ENCODE peak calls at places on chromosomes 11 and 22, in nine cellular contexts. D is EL, W is BJ, B is Ammon's horn, Q is mesendoderm, Z is HuH-7.5, M is neural progenitor cell, J is ELF-1, S is left ventricle myocardium inferior. L is an unnamed sample.

GRCh38 chr11:15525582-15525981 is 410.9 kb downstream of the INSC start:
- DNase-seq in D (no peak), W (no peak), B (no peak), Q (no peak), Z (no peak), M (no peak), J (no peak), S (no peak), L (no peak)

GRCh38 chr22:23240639-23241389 is 60.5 kb downstream of the BCR start:
- DNase-seq in D (no peak), W (no peak), B (no peak), Q (peak), Z (no peak), M (peak), J (peak), S (no peak), L (peak)

GRCh38 chr11:16942342-16942741 is 71.9 kb downstream of the PLEKHA7 start:
- DNase-seq in D (no peak), W (no peak), B (no peak), Q (peak), Z (no peak), M (no peak), J (no peak), S (no peak), L (no peak)

GRCh38 chr11:12802418-12803085 is 128.3 kb downstream of the TEAD1 start:
- DNase-seq in D (peak), W (no peak), B (peak), Q (peak), Z (peak), M (peak), J (peak), S (no peak), L (peak)

GRCh38 chr11:71450507-71450906 is 2.3 kb upstream of the DHCR7 start:
- DNase-seq in D (no peak), W (no peak), B (no peak), Q (no peak), Z (no peak), M (no peak), J (no peak), S (no peak), L (no peak)

GRCh38 chr11:130211144-130211543 is 51.6 kb downstream of the ST14 start:
- DNase-seq in D (no peak), W (no peak), B (no peak), Q (no peak), Z (no peak), M (no peak), J (no peak), S (no peak), L (no peak)

GRCh38 chr11:113673566-113674396 is 32.3 kb downstream of the TMPRSS5 start:
- DNase-seq in D (peak), W (no peak), B (no peak), Q (no peak), Z (no peak), M (no peak), J (no peak), S (no peak), L (no peak)

GRCh38 chr11:126608626-126609010 is 253.1 kb downstream of the ST3GAL4 start:
- DNase-seq in D (no peak), W (no peak), B (no peak), Q (no peak), Z (no peak), M (no peak), J (no peak), S (no peak), L (no peak)

GRCh38 chr11:130214861-130215530 is 55.4 kb downstream of the ST14 start:
- DNase-seq in D (no peak), W (no peak), B (no peak), Q (no peak), Z (no peak), M (no peak), J (no peak), S (no peak), L (no peak)

GRCh38 chr11:61310749-61311148 is 15.6 kb upstream of the VWCE start:
- DNase-seq in D (no peak), W (no peak), B (no peak), Q (no peak), Z (no peak), M (no peak), J (no peak), S (no peak), L (no peak)

GRCh38 chr11:64874308-64874707 is 4.1 kb downstream of the EHD1 start:
- DNase-seq in D (no peak), W (no peak), B (peak), Q (no peak), Z (no peak), M (no peak), J (no peak), S (no peak), L (no peak)

GRCh38 chr22:17501679-17502285 is 61.5 kb upstream of the SLC25A18 start:
- DNase-seq in D (peak), W (peak), B (peak), Q (peak), Z (peak), M (peak), J (peak), S (no peak), L (peak)

GRCh38 chr11:118202599-118203422 is 22.0 kb downstream of the JAML start:
- DNase-seq in D (no peak), W (no peak), B (no peak), Q (no peak), Z (peak), M (no peak), J (no peak), S (no peak), L (no peak)

GRCh38 chr11:69869311-69869939 is 50.2 kb upstream of the FGF3 start:
- DNase-seq in D (no peak), W (no peak), B (no peak), Q (no peak), Z (no peak), M (no peak), J (no peak), S (no peak), L (no peak)

GRCh38 chr11:93063101-93063500 is 93.7 kb downstream of the MTNR1B start:
- DNase-seq in D (no peak), W (no peak), B (no peak), Q (no peak), Z (no peak), M (no peak), J (no peak), S (no peak), L (no peak)

GRCh38 chr11:33344611-33345010 is 87.4 kb downstream of the HIPK3 start:
- DNase-seq in D (no peak), W (no peak), B (peak), Q (no peak), Z (no peak), M (no peak), J (no peak), S (no peak), L (no peak)

GRCh38 chr11:106697058-106697457 is 321.2 kb downstream of the GUCY1A2 start:
- DNase-seq in D (peak), W (peak), B (no peak), Q (no peak), Z (no peak), M (no peak), J (no peak), S (no peak), L (peak)

GRCh38 chr22:46031965-46032851 is 55.2 kb upstream of the WNT7B start:
- DNase-seq in D (no peak), W (no peak), B (no peak), Q (no peak), Z (no peak), M (no peak), J (no peak), S (peak), L (no peak)

GRCh38 chr11:98565311-98565710 is 455.4 kb upstream of the CNTN5 start:
- DNase-seq in D (no peak), W (no peak), B (no peak), Q (no peak), Z (no peak), M (no peak), J (no peak), S (no peak), L (no peak)

GRCh38 chr11:1073261-1073724 is 1.4 kb upstream of the MUC2 start:
- DNase-seq in D (peak), W (no peak), B (peak), Q (no peak), Z (no peak), M (peak), J (no peak), S (peak), L (peak)

GRCh38 chr11:70202898-70203748 is at the start of gene FADD:
- DNase-seq in D (peak), W (peak), B (peak), Q (peak), Z (peak), M (peak), J (peak), S (peak), L (peak)

GRCh38 chr22:30884211-30885000 is 84.2 kb downstream of the MORC2 start:
- DNase-seq in D (no peak), W (no peak), B (no peak), Q (no peak), Z (no peak), M (no peak), J (no peak), S (no peak), L (no peak)

GRCh38 chr11:29019960-29020683 is 911.9 kb downstream of the METTL15 start:
- DNase-seq in D (peak), W (no peak), B (no peak), Q (peak), Z (no peak), M (peak), J (peak), S (no peak), L (peak)

GRCh38 chr11:108565653-108566052 is 27.9 kb downstream of the EXPH5 start:
- DNase-seq in D (no peak), W (no peak), B (no peak), Q (no peak), Z (no peak), M (no peak), J (no peak), S (no peak), L (no peak)

GRCh38 chr11:127493330-127493729 is 492.8 kb upstream of the KIRREL3 start:
- DNase-seq in D (peak), W (no peak), B (peak), Q (peak), Z (no peak), M (peak), J (no peak), S (no peak), L (no peak)

GRCh38 chr11:58394195-58394594 is 12.5 kb downstream of the OR5B3 start:
- DNase-seq in D (peak), W (peak), B (no peak), Q (peak), Z (no peak), M (no peak), J (no peak), S (no peak), L (peak)

GRCh38 chr11:41301023-41301422 is 158.4 kb downstream of the LRRC4C start:
- DNase-seq in D (no peak), W (no peak), B (no peak), Q (no peak), Z (no peak), M (no peak), J (no peak), S (no peak), L (peak)

GRCh38 chr11:44212128-44212527 is 97.8 kb downstream of the ALX4 start:
- DNase-seq in D (no peak), W (no peak), B (no peak), Q (no peak), Z (no peak), M (no peak), J (no peak), S (no peak), L (no peak)

GRCh38 chr11:62506413-62506940 is 40.1 kb downstream of the AHNAK start:
- DNase-seq in D (no peak), W (no peak), B (no peak), Q (no peak), Z (no peak), M (no peak), J (no peak), S (no peak), L (no peak)

GRCh38 chr22:24474221-24474620 is 20.9 kb upstream of the UPB1 start:
- DNase-seq in D (peak), W (peak), B (no peak), Q (peak), Z (no peak), M (no peak), J (peak), S (no peak), L (peak)

GRCh38 chr11:2212411-2213251 is 41.0 kb upstream of the TH start:
- DNase-seq in D (no peak), W (no peak), B (no peak), Q (no peak), Z (no peak), M (no peak), J (no peak), S (peak), L (no peak)

GRCh38 chr11:83521647-83522596 is 235.8 kb upstream of the CCDC90B start:
- DNase-seq in D (no peak), W (no peak), B (peak), Q (peak), Z (no peak), M (peak), J (peak), S (no peak), L (no peak)